ENCODE peak calls at places on chromosomes 16 and 17, in four cellular contexts. One of them, this sample, is unnamed.

GRCh38 chr16:87303431-87303930 is 13.7 kb downstream of the C16orf95 start:
- DNase-seq in endothelial cell: no peak
- DNase-seq in foreskin fibroblast: no peak
- DNase-seq in HFF-Myc: no peak
- DNase-seq in this sample: no peak

GRCh38 chr17:38590988-38591758 is 14.6 kb downstream of the SRCIN1 start:
- DNase-seq in HFF-Myc: no peak
- DNase-seq in foreskin fibroblast: no peak
- DNase-seq in endothelial cell: no peak
- DNase-seq in this sample: no peak

GRCh38 chr17:66564992-66565465 is 262.6 kb downstream of the PRKCA start:
- DNase-seq in foreskin fibroblast: no peak
- DNase-seq in endothelial cell: no peak
- DNase-seq in HFF-Myc: no peak
- DNase-seq in this sample: no peak

GRCh38 chr16:29664133-29664912 is 1.3 kb downstream of the SPN start:
- DNase-seq in foreskin fibroblast: no peak
- DNase-seq in HFF-Myc: no peak
- DNase-seq in endothelial cell: no peak
- DNase-seq in this sample: no peak

GRCh38 chr17:68627956-68628355 is 26.8 kb upstream of the FAM20A start:
- DNase-seq in HFF-Myc: no peak
- DNase-seq in endothelial cell: no peak
- DNase-seq in foreskin fibroblast: no peak
- DNase-seq in this sample: no peak

GRCh38 chr16:74736531-74737157 is 36.0 kb upstream of the MLKL start:
- DNase-seq in HFF-Myc: no peak
- DNase-seq in foreskin fibroblast: no peak
- DNase-seq in endothelial cell: no peak
- DNase-seq in this sample: no peak

GRCh38 chr16:87581867-87582220 is 20.5 kb upstream of the JPH3 start:
- DNase-seq in foreskin fibroblast: peak
- DNase-seq in HFF-Myc: peak
- DNase-seq in endothelial cell: no peak
- DNase-seq in this sample: peak

GRCh38 chr17:31571124-31571892 is 179.8 kb downstream of the RAB11FIP4 start:
- DNase-seq in HFF-Myc: no peak
- DNase-seq in endothelial cell: no peak
- DNase-seq in foreskin fibroblast: peak
- DNase-seq in this sample: peak

GRCh38 chr16:67174706-67175231 is 4.4 kb downstream of the NOL3 start:
- DNase-seq in foreskin fibroblast: no peak
- DNase-seq in endothelial cell: no peak
- DNase-seq in HFF-Myc: no peak
- DNase-seq in this sample: no peak

GRCh38 chr16:64830653-64831052 is 291.2 kb downstream of the CDH11 start:
- DNase-seq in HFF-Myc: no peak
- DNase-seq in endothelial cell: no peak
- DNase-seq in foreskin fibroblast: peak
- DNase-seq in this sample: peak

GRCh38 chr17:38867179-38867994 is 2.5 kb upstream of the LASP1 start:
- DNase-seq in endothelial cell: peak
- DNase-seq in HFF-Myc: no peak
- DNase-seq in foreskin fibroblast: no peak
- DNase-seq in this sample: no peak

GRCh38 chr16:46730126-46730525 is 18.0 kb downstream of the MYLK3 start:
- DNase-seq in foreskin fibroblast: no peak
- DNase-seq in endothelial cell: no peak
- DNase-seq in HFF-Myc: no peak
- DNase-seq in this sample: no peak

GRCh38 chr17:62781826-62782225 is 26.3 kb downstream of the MARCHF10 start:
- DNase-seq in endothelial cell: no peak
- DNase-seq in HFF-Myc: no peak
- DNase-seq in foreskin fibroblast: peak
- DNase-seq in this sample: no peak

GRCh38 chr16:67847064-67847861 is at the start of gene CENPT:
- DNase-seq in foreskin fibroblast: peak
- DNase-seq in HFF-Myc: no peak
- DNase-seq in endothelial cell: peak
- DNase-seq in this sample: no peak

GRCh38 chr16:10870808-10871156 is 6.2 kb upstream of the CIITA start:
- DNase-seq in HFF-Myc: no peak
- DNase-seq in endothelial cell: no peak
- DNase-seq in foreskin fibroblast: no peak
- DNase-seq in this sample: no peak

GRCh38 chr16:5751216-5751615 is 653.6 kb upstream of the EEF2KMT start:
- DNase-seq in endothelial cell: no peak
- DNase-seq in foreskin fibroblast: no peak
- DNase-seq in HFF-Myc: no peak
- DNase-seq in this sample: no peak

GRCh38 chr16:4371481-4372314 is at the start of gene VASN:
- DNase-seq in endothelial cell: peak
- DNase-seq in HFF-Myc: no peak
- DNase-seq in foreskin fibroblast: peak
- DNase-seq in this sample: no peak

GRCh38 chr16:55605756-55606155 is 39.3 kb downstream of the CAPNS2 start:
- DNase-seq in foreskin fibroblast: no peak
- DNase-seq in endothelial cell: no peak
- DNase-seq in HFF-Myc: no peak
- DNase-seq in this sample: peak

GRCh38 chr16:58635502-58635901 is 5.9 kb upstream of the CNOT1 start:
- DNase-seq in foreskin fibroblast: no peak
- DNase-seq in HFF-Myc: no peak
- DNase-seq in endothelial cell: no peak
- DNase-seq in this sample: no peak

GRCh38 chr16:4179020-4179419 is 62.8 kb upstream of the ADCY9 start:
- DNase-seq in HFF-Myc: no peak
- DNase-seq in foreskin fibroblast: peak
- DNase-seq in endothelial cell: no peak
- DNase-seq in this sample: no peak

GRCh38 chr16:87848676-87849345 is 20.5 kb downstream of the SLC7A5 start:
- DNase-seq in foreskin fibroblast: no peak
- DNase-seq in endothelial cell: no peak
- DNase-seq in HFF-Myc: no peak
- DNase-seq in this sample: no peak

GRCh38 chr17:39739885-39740356 is 2.2 kb downstream of the GRB7 start:
- DNase-seq in HFF-Myc: no peak
- DNase-seq in foreskin fibroblast: no peak
- DNase-seq in endothelial cell: no peak
- DNase-seq in this sample: no peak

GRCh38 chr16:54071516-54071915 is 215.1 kb downstream of the IRX3 start:
- DNase-seq in HFF-Myc: no peak
- DNase-seq in endothelial cell: no peak
- DNase-seq in foreskin fibroblast: no peak
- DNase-seq in this sample: no peak

GRCh38 chr16:87834668-87835473 is 34.4 kb downstream of the SLC7A5 start:
- DNase-seq in foreskin fibroblast: peak
- DNase-seq in HFF-Myc: peak
- DNase-seq in endothelial cell: no peak
- DNase-seq in this sample: no peak

GRCh38 chr16:48999508-48999907 is 282.1 kb downstream of the CBLN1 start:
- DNase-seq in endothelial cell: no peak
- DNase-seq in HFF-Myc: no peak
- DNase-seq in foreskin fibroblast: no peak
- DNase-seq in this sample: no peak

GRCh38 chr16:48997946-48998345 is 283.7 kb downstream of the CBLN1 start:
- DNase-seq in HFF-Myc: no peak
- DNase-seq in foreskin fibroblast: no peak
- DNase-seq in endothelial cell: no peak
- DNase-seq in this sample: no peak

GRCh38 chr16:48999034-48999433 is 282.6 kb downstream of the CBLN1 start:
- DNase-seq in foreskin fibroblast: no peak
- DNase-seq in HFF-Myc: no peak
- DNase-seq in endothelial cell: no peak
- DNase-seq in this sample: no peak

GRCh38 chr16:49003022-49003421 is 278.6 kb downstream of the CBLN1 start:
- DNase-seq in HFF-Myc: no peak
- DNase-seq in foreskin fibroblast: no peak
- DNase-seq in endothelial cell: no peak
- DNase-seq in this sample: no peak

GRCh38 chr16:49000594-49000993 is 281.0 kb downstream of the CBLN1 start:
- DNase-seq in endothelial cell: no peak
- DNase-seq in HFF-Myc: no peak
- DNase-seq in foreskin fibroblast: no peak
- DNase-seq in this sample: no peak
- TF ChIP-seq CTCF in endothelial cell: peak
- TF ChIP-seq CTCF in HFF-Myc: peak
- TF ChIP-seq CTCF in foreskin fibroblast: peak
- TF ChIP-seq CTCF in this sample: peak

DNA sequence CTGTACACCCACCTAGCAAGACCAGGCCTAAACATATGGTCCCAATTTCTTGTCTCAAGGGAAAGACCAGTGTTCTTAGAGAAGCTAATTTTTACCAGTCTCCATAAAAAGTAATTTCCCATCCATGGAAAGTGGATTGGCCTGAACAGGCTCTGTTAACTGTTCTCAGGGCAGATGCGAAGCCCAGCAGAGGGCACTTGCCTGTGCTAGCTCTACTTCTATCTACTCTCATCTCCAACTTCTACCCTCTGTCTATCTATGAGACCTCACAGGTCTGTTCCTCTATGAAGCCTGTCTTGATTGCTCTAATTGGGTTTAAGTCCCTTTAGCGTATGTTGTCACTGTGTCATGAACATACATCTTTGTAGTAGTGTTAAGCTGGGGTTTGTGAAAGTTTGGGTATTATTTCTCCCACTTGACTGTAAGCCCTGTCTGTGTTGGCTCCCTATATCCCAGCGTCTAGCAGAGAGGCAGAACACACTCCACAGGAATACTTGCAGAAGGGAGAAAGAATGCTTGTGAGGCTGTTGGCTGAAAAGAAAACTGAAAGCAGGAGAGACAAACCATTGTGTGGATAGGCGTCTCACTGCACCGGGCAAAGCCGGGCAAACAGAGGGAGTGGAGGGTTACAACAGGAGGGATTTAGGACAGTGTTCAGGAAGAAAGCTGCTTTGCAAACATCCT is 167.2 kb upstream of the MAF start:
- DNase-seq in foreskin fibroblast: no peak
- DNase-seq in HFF-Myc: no peak
- DNase-seq in endothelial cell: no peak
- DNase-seq in this sample: peak
- TF ChIP-seq CTCF in foreskin fibroblast: peak
- TF ChIP-seq CTCF in HFF-Myc: peak
- TF ChIP-seq CTCF in endothelial cell: no peak
- TF ChIP-seq CTCF in this sample: peak

DNA sequence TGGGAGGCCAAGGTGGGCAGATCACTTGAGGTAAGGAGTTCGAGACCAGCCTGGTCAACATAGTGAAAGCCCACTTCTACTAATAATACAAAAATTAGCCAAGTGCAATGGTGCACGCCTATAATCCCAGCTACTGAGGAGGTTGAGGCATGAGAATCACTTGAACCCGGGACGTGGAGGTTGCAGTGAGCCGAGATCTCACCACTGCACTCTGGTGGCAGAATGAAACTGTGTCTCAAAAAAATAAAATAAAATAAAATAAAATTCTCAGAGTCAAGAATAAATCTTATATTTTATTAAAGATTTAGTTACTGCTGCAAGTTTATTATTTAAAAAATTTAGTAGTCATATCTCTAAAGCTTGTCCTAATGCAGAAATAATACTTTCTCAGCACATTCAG is 29.7 kb downstream of the ARL4D start:
- DNase-seq in foreskin fibroblast: no peak
- DNase-seq in HFF-Myc: no peak
- DNase-seq in endothelial cell: no peak
- DNase-seq in this sample: no peak
- TF ChIP-seq CTCF in foreskin fibroblast: peak
- TF ChIP-seq CTCF in HFF-Myc: peak
- TF ChIP-seq CTCF in endothelial cell: no peak
- TF ChIP-seq CTCF in this sample: no peak

GRCh38 chr16:521381-522210 is 5.9 kb upstream of the CAPN15 start:
- DNase-seq in endothelial cell: no peak
- DNase-seq in foreskin fibroblast: no peak
- DNase-seq in HFF-Myc: no peak
- DNase-seq in this sample: no peak
- TF ChIP-seq CTCF in endothelial cell: no peak
- TF ChIP-seq CTCF in foreskin fibroblast: no peak
- TF ChIP-seq CTCF in HFF-Myc: peak
- TF ChIP-seq CTCF in this sample: no peak

This sample was measured in AG09319.